ENCODE peak calls at places on chromosomes 5 and 9, in nine cellular contexts. O is NCI-H748 treated with DMSO at 0.1 percent for 48 hours; E is NCI-H146; A is M059J; J is stimulated activated CD8-positive, alpha-beta memory T cell treated with anti-CD3 and anti-CD28 coated beads, Interleukin-15, amount 100 ng/mL, for 24 hours; G is NCI-H460; Y is PC-3; M is fibroblast of lung; Q is activated T-cell treated with anti-CD3 and anti-CD28 coated beads for 1 hour. X is an unnamed sample.

GRCh38 chr5:66224273-66224672 is 80.2 kb downstream of the SREK1 start:
- DNase-seq in O (peak; percentile 81), E (peak; percentile 74), A (no peak), J (no peak), G (peak; percentile 26), Y (no peak), M (no peak), Q (no peak), X (no peak)

GRCh38 chr9:135211524-135211890 is 124.0 kb downstream of the OLFM1 start:
- DNase-seq in O (no peak), E (no peak), A (no peak), J (no peak), G (no peak), Y (no peak), M (no peak), Q (no peak), X (no peak)

GRCh38 chr9:136179101-136179616 is 25.8 kb downstream of the LHX3 start:
- DNase-seq in O (no peak), E (no peak), A (no peak), J (no peak), G (no peak), Y (no peak), M (no peak), Q (no peak), X (no peak)

GRCh38 chr9:80892703-80893102 is 796.6 kb downstream of the TLE1 start:
- DNase-seq in O (no peak), E (no peak), A (no peak), J (no peak), G (no peak), Y (peak; percentile 39), M (peak; percentile 16), Q (no peak), X (no peak)

GRCh38 chr5:172385661-172386187 is 68.6 kb downstream of the SH3PXD2B start:
- DNase-seq in O (no peak), E (no peak), A (no peak), J (no peak), G (no peak), Y (no peak), M (no peak), Q (no peak), X (no peak)

GRCh38 chr5:1432296-1432695 is 12.9 kb downstream of the SLC6A3 start:
- DNase-seq in O (no peak), E (no peak), A (no peak), J (no peak), G (no peak), Y (no peak), M (no peak), Q (no peak), X (no peak)

GRCh38 chr5:38453921-38454320 is 102.5 kb downstream of the LIFR start:
- DNase-seq in O (no peak), E (no peak), A (no peak), J (no peak), G (no peak), Y (no peak), M (no peak), Q (no peak), X (no peak)

GRCh38 chr9:69809304-69809863 is 11.2 kb upstream of the CFAP95 start:
- DNase-seq in O (no peak), E (no peak), A (peak; percentile 35), J (no peak), G (no peak), Y (peak; percentile 37), M (no peak), Q (peak; percentile 1), X (no peak)

GRCh38 chr9:98702835-98703385 is 5.8 kb downstream of the GABBR2 start:
- DNase-seq in O (no peak), E (no peak), A (no peak), J (no peak), G (no peak), Y (no peak), M (no peak), Q (no peak), X (no peak)

GRCh38 chr5:1779782-1780620 is 19.6 kb downstream of the MRPL36 start:
- DNase-seq in O (no peak), E (no peak), A (no peak), J (no peak), G (no peak), Y (no peak), M (no peak), Q (no peak), X (no peak)

GRCh38 chr5:104513194-104513602 is 950.6 kb upstream of the NUDT12 start:
- DNase-seq in O (no peak), E (no peak), A (peak; percentile 88), J (no peak), G (peak; percentile 60), Y (peak; percentile 97), M (peak; percentile 91), Q (no peak), X (no peak)

GRCh38 chr5:159497221-159497620 is 166.9 kb upstream of the IL12B start:
- DNase-seq in O (no peak), E (no peak), A (no peak), J (no peak), G (no peak), Y (no peak), M (no peak), Q (no peak), X (no peak)

GRCh38 chr9:86073839-86074238 is 25.5 kb downstream of the GOLM1 start:
- DNase-seq in O (no peak), E (no peak), A (no peak), J (no peak), G (no peak), Y (no peak), M (no peak), Q (no peak), X (no peak)

GRCh38 chr5:17203329-17204132 is 13.9 kb upstream of the BASP1 start:
- DNase-seq in O (peak; percentile 90), E (peak; percentile 56), A (peak; percentile 78), J (no peak), G (peak; percentile 68), Y (peak; percentile 97), M (peak; percentile 60), Q (no peak), X (no peak)

GRCh38 chr5:174303035-174303434 is 257.5 kb downstream of the NSG2 start:
- DNase-seq in O (no peak), E (no peak), A (no peak), J (no peak), G (no peak), Y (no peak), M (no peak), Q (no peak), X (no peak)

GRCh38 chr9:126334626-126335621 is 8.3 kb downstream of the MVB12B start:
- DNase-seq in O (no peak), E (no peak), A (no peak), J (no peak), G (no peak), Y (no peak), M (peak; percentile 52), Q (no peak), X (no peak)

GRCh38 chr5:168874713-168875380 is 295.7 kb upstream of the PANK3 start:
- DNase-seq in O (no peak), E (no peak), A (no peak), J (no peak), G (no peak), Y (peak; percentile 14), M (peak; percentile 24), Q (no peak), X (no peak)

X was measured in GM12891.